ENCODE peak calls at places on chromosomes 4 and X, in four cellular contexts. C is cardiac fibroblast, W is type B pancreatic cell, N is foreskin fibroblast. Z is an unnamed sample.

GRCh38 chr4:176601156-176601555 is 191.6 kb downstream of the VEGFC start:
- DNase-seq in C (no peak), W (no peak), N (no peak), Z (no peak)

GRCh38 chr4:110183058-110183457 is 15.4 kb downstream of the ELOVL6 start:
- DNase-seq in C (no peak), W (no peak), N (no peak), Z (no peak)

GRCh38 chrX:47030339-47030738 is 47.9 kb upstream of the RGN start:
- DNase-seq in C (peak; percentile 77), W (no peak), N (peak; percentile 21), Z (no peak)

GRCh38 chr4:24775209-24775608 is 20.2 kb upstream of the SOD3 start:
- DNase-seq in C (no peak), W (no peak), N (no peak), Z (no peak)

GRCh38 chrX:43809463-43809862 is 72.8 kb downstream of the MAOB start:
- DNase-seq in C (peak; percentile 83), W (no peak), N (peak; percentile 24), Z (no peak)

GRCh38 chr4:35125995-35126712 is 1118.2 kb downstream of the ARAP2 start:
- DNase-seq in C (no peak), W (no peak), N (no peak), Z (no peak)

GRCh38 chr4:113445286-113445685 is 316.3 kb downstream of the CAMK2D start:
- DNase-seq in C (peak; percentile 99), W (no peak), N (peak; percentile 93), Z (no peak)

GRCh38 chr4:22485751-22486150 is 30.1 kb downstream of the ADGRA3 start:
- DNase-seq in C (peak; percentile 76), W (no peak), N (peak; percentile 54), Z (no peak)

GRCh38 chr4:163111588-163111987 is 55.1 kb downstream of the NAF1 start:
- DNase-seq in C (peak; percentile 24), W (no peak), N (no peak), Z (no peak)

GRCh38 chr4:112348488-112349158 is 51.5 kb downstream of the ALPK1 start:
- DNase-seq in C (peak; percentile 80), W (no peak), N (peak; percentile 87), Z (no peak)

GRCh38 chr4:84530871-84531270 is 31.8 kb upstream of the NKX6-1 start:
- DNase-seq in C (peak; percentile 5), W (no peak), N (peak; percentile 21), Z (no peak)

GRCh38 chr4:86026720-86027119 is 333.1 kb downstream of the MAPK10 start:
- DNase-seq in C (no peak), W (no peak), N (no peak), Z (no peak)

DNA sequence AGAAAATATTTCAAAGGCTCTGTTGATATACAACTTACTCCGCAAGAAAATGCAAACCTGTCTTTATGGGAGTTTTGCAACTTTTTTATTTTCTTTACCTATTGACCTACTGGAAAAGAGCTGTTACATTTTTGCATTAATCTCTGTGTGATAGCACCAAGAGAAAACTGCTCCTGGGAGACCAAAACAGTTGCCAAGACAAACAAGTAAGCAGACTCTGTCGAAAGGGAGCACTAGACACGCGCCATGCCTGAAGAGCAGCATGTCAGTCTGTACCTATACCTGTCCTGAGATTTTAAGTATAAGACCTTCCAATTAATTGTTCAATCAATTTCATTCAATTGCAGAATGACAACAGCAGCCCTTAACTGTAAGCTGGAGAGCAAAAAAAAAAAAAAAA is 56.0 kb upstream of the TECRL start:
- DNase-seq in C (peak; percentile 0), W (no peak), N (no peak), Z (no peak)
- TF ChIP-seq CTCF in C (no peak), W (no peak), N (no peak), Z (no peak)

GRCh38 chr4:138279286-138279685 is 37.1 kb upstream of the SLC7A11 start:
- DNase-seq in C (no peak), W (no peak), N (no peak), Z (no peak)
- TF ChIP-seq CTCF in C (no peak), W (no peak), N (no peak), Z (no peak)

GRCh38 chr4:152323221-152323620 is 212.7 kb downstream of the FBXW7 start:
- DNase-seq in C (no peak), W (no peak), N (no peak), Z (no peak)
- TF ChIP-seq CTCF in C (no peak), W (no peak), N (no peak), Z (no peak)

GRCh38 chr4:73687414-73687813 is 53.0 kb upstream of the CXCL8 start:
- DNase-seq in C (no peak), W (no peak), N (no peak), Z (no peak)
- TF ChIP-seq CTCF in C (no peak), W (no peak), N (no peak), Z (no peak)

DNA sequence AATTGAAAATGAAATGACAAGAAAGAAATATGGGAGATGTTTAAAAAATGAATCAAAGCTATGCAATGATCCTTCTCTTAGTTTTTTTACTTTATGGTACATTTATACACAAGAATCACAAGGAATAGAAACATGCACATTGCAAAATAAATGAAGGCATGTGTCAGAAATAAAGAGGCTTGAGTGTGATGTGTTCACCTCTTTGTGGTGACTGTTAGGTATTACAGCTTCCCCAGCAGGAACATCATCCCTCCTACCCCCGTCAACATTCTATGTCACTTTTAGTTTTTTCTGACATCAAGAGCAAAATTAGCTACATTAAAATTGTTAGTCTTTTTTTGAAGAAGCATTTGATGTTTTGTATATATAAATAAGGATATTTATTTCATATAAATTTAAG is 214.8 kb downstream of the SLC4A4 start:
- DNase-seq in C (peak; percentile 58), W (no peak), N (no peak), Z (no peak)
- TF ChIP-seq CTCF in C (peak; percentile 55), W (peak; percentile 74), N (peak; percentile 68), Z (no peak)

GRCh38 chr4:116599859-116600258 is 485.5 kb downstream of the TRAM1L1 start:
- DNase-seq in C (no peak), W (no peak), N (no peak), Z (no peak)
- TF ChIP-seq CTCF in C (no peak), W (peak; percentile 36), N (no peak), Z (no peak)

GRCh38 chr4:170008376-170008775 is 17.8 kb downstream of the MFAP3L start:
- DNase-seq in C (no peak), W (no peak), N (no peak), Z (no peak)
- TF ChIP-seq CTCF in C (no peak), W (no peak), N (no peak), Z (no peak)

DNA sequence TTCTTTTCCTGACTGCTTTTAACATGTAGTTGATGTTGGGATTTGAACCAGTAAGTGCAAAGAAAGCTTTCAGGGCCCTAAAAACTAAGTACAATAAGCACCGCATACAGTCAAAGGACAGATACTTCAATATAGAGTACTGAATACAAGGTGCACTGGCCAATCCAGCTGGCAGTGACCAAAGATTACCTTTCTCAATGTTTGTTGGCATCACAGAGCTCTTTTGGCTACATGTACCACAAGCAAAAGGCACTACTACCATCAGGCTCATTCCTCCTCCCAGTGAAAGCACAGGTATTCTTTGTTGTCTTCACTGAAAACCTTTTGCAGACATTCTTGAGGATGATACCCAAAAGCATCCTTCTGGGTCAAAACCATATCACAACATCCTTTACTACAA is 65.2 kb upstream of the ZCCHC13 start:
- DNase-seq in C (no peak), W (no peak), N (no peak), Z (no peak)
- TF ChIP-seq CTCF in C (no peak), W (no peak), N (no peak), Z (no peak)

GRCh38 chrX:106959897-106960296 is 39.7 kb downstream of the CLDN2 start:
- DNase-seq in C (peak; percentile 54), W (no peak), N (peak; percentile 42), Z (no peak)
- TF ChIP-seq CTCF in C (peak; percentile 22), W (peak; percentile 62), N (peak; percentile 25), Z (no peak)

Z was measured in mesothelial cell of epicardium.